ENCODE peak calls at places on chromosomes 12 and 14, in seven cellular contexts. One of them, this sample, is unnamed.

GRCh38 chr12:116813271-116814041 is 67.8 kb downstream of the HRK start:
- DNase-seq in AG09309: no peak
- DNase-seq in HT-29: no peak
- DNase-seq in kidney epithelial cell: peak; percentile 48
- DNase-seq in islet precursor cell: peak; percentile 83
- DNase-seq in PC-3: peak; percentile 92
- DNase-seq in right cardiac atrium: no peak
- DNase-seq in this sample: no peak

GRCh38 chr12:110424237-110424636 is 20.7 kb upstream of the ANAPC7 start:
- DNase-seq in HT-29: no peak
- DNase-seq in islet precursor cell: no peak
- DNase-seq in kidney epithelial cell: no peak
- DNase-seq in AG09309: no peak
- DNase-seq in right cardiac atrium: no peak
- DNase-seq in PC-3: no peak
- DNase-seq in this sample: no peak

GRCh38 chr12:27480031-27480430 is 33.5 kb downstream of the SMCO2 start:
- DNase-seq in kidney epithelial cell: no peak
- DNase-seq in AG09309: no peak
- DNase-seq in islet precursor cell: no peak
- DNase-seq in PC-3: no peak
- DNase-seq in HT-29: no peak
- DNase-seq in right cardiac atrium: no peak
- DNase-seq in this sample: no peak

GRCh38 chr14:93702946-93703345 is 85.3 kb downstream of the PRIMA1 start:
- DNase-seq in HT-29: no peak
- DNase-seq in right cardiac atrium: no peak
- DNase-seq in islet precursor cell: no peak
- DNase-seq in PC-3: no peak
- DNase-seq in AG09309: no peak
- DNase-seq in kidney epithelial cell: no peak
- DNase-seq in this sample: no peak

GRCh38 chr12:94386422-94386821 is 73.2 kb downstream of the CEP83 start:
- DNase-seq in islet precursor cell: no peak
- DNase-seq in HT-29: no peak
- DNase-seq in PC-3: no peak
- DNase-seq in kidney epithelial cell: no peak
- DNase-seq in AG09309: peak; percentile 56
- DNase-seq in right cardiac atrium: no peak
- DNase-seq in this sample: no peak

GRCh38 chr12:105623337-105623736 is 292.8 kb downstream of the C12orf75 start:
- DNase-seq in PC-3: no peak
- DNase-seq in right cardiac atrium: no peak
- DNase-seq in kidney epithelial cell: no peak
- DNase-seq in HT-29: no peak
- DNase-seq in islet precursor cell: no peak
- DNase-seq in AG09309: no peak
- DNase-seq in this sample: no peak

GRCh38 chr12:109566424-109566823 is 6.9 kb downstream of the MMAB start:
- DNase-seq in islet precursor cell: no peak
- DNase-seq in kidney epithelial cell: no peak
- DNase-seq in AG09309: no peak
- DNase-seq in HT-29: no peak
- DNase-seq in PC-3: no peak
- DNase-seq in right cardiac atrium: no peak
- DNase-seq in this sample: no peak

GRCh38 chr14:58712357-58712756 is 74.6 kb downstream of the DACT1 start:
- DNase-seq in HT-29: no peak
- DNase-seq in right cardiac atrium: peak; percentile 71
- DNase-seq in islet precursor cell: peak; percentile 56
- DNase-seq in PC-3: no peak
- DNase-seq in kidney epithelial cell: no peak
- DNase-seq in AG09309: no peak
- DNase-seq in this sample: no peak

This sample was measured in COLO829.